ENCODE peak calls at places on chromosomes 13 and 19, in five cellular contexts. U is amniotic epithelial cell, D is NCI-H774, B is A172, F is IMR-90. K is an unnamed sample.
A peak's percentile ranks its signal among the peaks of the same experiment; 100 is the strongest.

GRCh38 chr19:18292460-18292809 is 11.0 kb upstream of the JUND start:
- DNase-seq in B (no peak), F (no peak), D (no peak), U (no peak), K (no peak)

GRCh38 chr13:108495686-108496363 is 133.6 kb upstream of the MYO16 start:
- DNase-seq in B (no peak), F (no peak), D (no peak), U (peak; percentile 19), K (peak; percentile 24)

GRCh38 chr19:35031072-35031881 is 1.0 kb downstream of the SCN1B start:
- DNase-seq in U (no peak), F (peak; percentile 18), D (no peak), B (peak; percentile 13), K (peak; percentile 14)

GRCh38 chr19:13154911-13155471 is 4.8 kb downstream of the IER2 start:
- DNase-seq in D (peak; percentile 77), U (peak; percentile 55), F (peak; percentile 65), B (no peak), K (peak; percentile 49)

GRCh38 chr19:55087542-55087935 is 11.9 kb downstream of the EPS8L1 start:
- DNase-seq in U (no peak), B (no peak), D (no peak), F (peak; percentile 16), K (peak; percentile 12)

GRCh38 chr13:40974460-40975407 is 44.4 kb downstream of the ELF1 start:
- DNase-seq in U (peak; percentile 86), D (no peak), B (peak; percentile 30), F (peak; percentile 66), K (peak; percentile 40)

GRCh38 chr19:49151339-49152217 is 3.6 kb downstream of the HRC start:
- DNase-seq in D (peak; percentile 81), B (no peak), U (peak; percentile 37), F (peak; percentile 11), K (no peak)

GRCh38 chr13:73325351-73326214 is 266.8 kb downstream of the KLF5 start:
- DNase-seq in F (peak; percentile 5), D (no peak), B (peak; percentile 13), U (peak; percentile 26), K (peak; percentile 42)

GRCh38 chr13:94712812-94713555 is 639 bp upstream of the SOX21 start:
- DNase-seq in U (peak; percentile 60), D (peak; percentile 56), B (no peak), F (peak; percentile 46), K (peak; percentile 60)

GRCh38 chr19:12774588-12775555 is at the start of gene HOOK2:
- DNase-seq in U (no peak), F (no peak), B (no peak), D (peak; percentile 86), K (no peak)

K was measured in astrocyte.